ENCODE peak calls at places on chromosomes 16 and 17, in seven cellular contexts. G is tibial artery, D is heart right ventricle, V is fibroblast of the aortic adventitia, Z is AG10803, K is RWPE2, U is stomach. B is an unnamed sample.

GRCh38 chr17:28748852-28749515 is 5.2 kb downstream of the TRAF4 start:
- DNase-seq in G (no peak), D (no peak), V (no peak), Z (no peak), K (no peak), U (no peak), B (no peak)

GRCh38 chr16:53922805-53923645 is 219.1 kb downstream of the FTO start:
- DNase-seq in G (no peak), D (no peak), V (no peak), Z (no peak), K (no peak), U (no peak), B (no peak)

GRCh38 chr17:71472809-71473789 is 647.7 kb upstream of the SOX9 start:
- DNase-seq in G (no peak), D (peak), V (peak), Z (peak), K (no peak), U (no peak), B (peak)

GRCh38 chr16:84115919-84116719 is 623 bp downstream of the MBTPS1 start:
- DNase-seq in G (no peak), D (peak), V (peak), Z (peak), K (no peak), U (peak), B (no peak)

GRCh38 chr16:11913425-11914079 is 2.2 kb downstream of the GSPT1 start:
- DNase-seq in G (no peak), D (no peak), V (peak), Z (no peak), K (no peak), U (no peak), B (no peak)

GRCh38 chr16:83171396-83171795 is 544.6 kb downstream of the CDH13 start:
- DNase-seq in G (no peak), D (no peak), V (no peak), Z (no peak), K (no peak), U (no peak), B (no peak)

GRCh38 chr17:20896153-20896649 is 146.6 kb downstream of the USP22 start:
- DNase-seq in G (no peak), D (peak), V (peak), Z (peak), K (no peak), U (peak), B (no peak)

GRCh38 chr16:4116328-4117249 is at the start of gene ADCY9:
- DNase-seq in G (peak), D (peak), V (peak), Z (peak), K (no peak), U (peak), B (no peak)

GRCh38 chr16:27102701-27103575 is 36.2 kb downstream of the C16orf82 start:
- DNase-seq in G (peak), D (no peak), V (no peak), Z (no peak), K (no peak), U (no peak), B (no peak)

GRCh38 chr16:50002190-50002589 is 22.8 kb upstream of the CNEP1R1 start:
- DNase-seq in G (no peak), D (no peak), V (no peak), Z (no peak), K (no peak), U (no peak), B (no peak)

GRCh38 chr17:3922765-3923164 is 6.5 kb upstream of the P2RX1 start:
- DNase-seq in G (no peak), D (no peak), V (no peak), Z (no peak), K (no peak), U (no peak), B (no peak)

GRCh38 chr17:30113213-30113612 is 3.4 kb upstream of the NSRP1 start:
- DNase-seq in G (no peak), D (no peak), V (peak), Z (no peak), K (no peak), U (peak), B (peak)

GRCh38 chr16:57258910-57259475 is 13.9 kb downstream of the ARL2BP start:
- DNase-seq in G (peak), D (no peak), V (no peak), Z (no peak), K (peak), U (peak), B (no peak)

GRCh38 chr17:81854974-81855774 is 5.2 kb downstream of the P4HB start:
- DNase-seq in G (no peak), D (no peak), V (peak), Z (peak), K (no peak), U (peak), B (no peak)

GRCh38 chr16:23608194-23608593 is 12.1 kb upstream of the NDUFAB1 start:
- DNase-seq in G (no peak), D (peak), V (peak), Z (no peak), K (no peak), U (no peak), B (peak)

GRCh38 chr17:72661093-72661944 is 431.2 kb downstream of the SLC39A11 start:
- DNase-seq in G (no peak), D (no peak), V (no peak), Z (no peak), K (peak), U (no peak), B (no peak)

GRCh38 chr17:10614536-10615155 is 42.5 kb downstream of the MYH3 start:
- DNase-seq in G (no peak), D (peak), V (peak), Z (peak), K (no peak), U (no peak), B (peak)

GRCh38 chr17:4625181-4625601 is 16.3 kb downstream of the ALOX15 start:
- DNase-seq in G (no peak), D (no peak), V (peak), Z (peak), K (no peak), U (no peak), B (no peak)

GRCh38 chr16:57576429-57576870 is 34.0 kb downstream of the ADGRG5 start:
- DNase-seq in G (peak), D (peak), V (peak), Z (peak), K (peak), U (peak), B (peak)

DNA sequence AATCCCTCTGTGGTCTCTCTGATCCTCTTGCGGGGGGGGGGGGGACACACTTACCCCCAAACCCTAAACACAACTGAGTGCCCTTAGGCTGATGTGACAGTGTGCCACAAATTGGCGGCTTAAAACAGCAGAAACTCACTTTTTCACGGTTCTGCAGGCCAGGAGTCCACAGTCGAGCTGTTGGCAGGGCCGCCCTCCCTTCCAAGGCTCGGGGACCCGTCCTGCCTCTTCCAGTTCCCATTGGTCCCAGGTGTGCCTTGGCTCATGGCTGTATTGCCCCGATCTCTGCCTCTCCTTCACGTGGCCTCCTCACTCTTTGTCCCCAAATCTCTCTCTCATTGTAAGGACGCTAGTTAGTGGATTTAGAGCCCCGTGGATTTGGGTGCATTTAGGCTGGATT is 199.9 kb upstream of the CIBAR2 start:
- DNase-seq in G (no peak), D (no peak), V (no peak), Z (no peak), K (no peak), U (no peak), B (no peak)
- H3K4me3 ChIP-seq in G (no peak), D (no peak), V (no peak), Z (no peak), K (no peak), U (no peak), B (no peak)

GRCh38 chr17:75263051-75263450 is 1.4 kb downstream of the MRPS7 start:
- DNase-seq in G (no peak), D (no peak), V (no peak), Z (no peak), K (no peak), U (no peak), B (no peak)
- H3K4me3 ChIP-seq in G (no peak), D (peak), V (no peak), Z (no peak), K (no peak), U (no peak), B (no peak)

DNA sequence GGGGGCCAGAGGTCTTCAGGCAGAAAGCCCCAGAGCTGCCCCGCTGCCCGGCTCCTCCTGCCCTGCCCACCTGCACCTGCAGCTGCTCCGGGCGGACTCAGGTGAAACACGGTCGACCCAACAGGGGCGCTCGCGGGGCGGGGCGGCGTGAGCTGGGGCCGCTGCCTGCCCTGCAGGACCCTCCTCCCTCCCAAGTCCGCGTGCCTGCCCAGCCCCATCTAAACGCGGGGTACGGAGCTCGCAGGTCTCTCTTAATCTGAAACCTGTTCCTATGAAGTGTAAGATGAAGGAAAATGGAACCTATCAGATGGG is 28.1 kb downstream of the GNPTG start:
- DNase-seq in G (no peak), D (no peak), V (no peak), Z (no peak), K (no peak), U (no peak), B (no peak)
- H3K4me3 ChIP-seq in G (peak), D (peak), V (peak), Z (no peak), K (peak), U (peak), B (peak)

GRCh38 chr16:85228463-85228862 is 116.2 kb upstream of the CIBAR2 start:
- DNase-seq in G (no peak), D (no peak), V (no peak), Z (no peak), K (no peak), U (no peak), B (no peak)
- H3K4me3 ChIP-seq in G (no peak), D (no peak), V (no peak), Z (no peak), K (no peak), U (no peak), B (no peak)

GRCh38 chr17:80758793-80759673 is 214.4 kb downstream of the RPTOR start:
- DNase-seq in G (no peak), D (no peak), V (peak), Z (no peak), K (no peak), U (no peak), B (no peak)
- H3K4me3 ChIP-seq in G (no peak), D (no peak), V (no peak), Z (no peak), K (no peak), U (no peak), B (no peak)

B was measured in astrocyte of the cerebellum.